ENCODE peak calls at places on chromosome 1, in seven cellular contexts. T is AG20443, I is endothelial cell, P is midbrain, B is NCI-H1092 treated with DMSO at 0.1 percent for 48 hours, R is renal cortical epithelial cell, M is T follicular helper cell. X is an unnamed sample.

GRCh38 chr1:47405697-47406096 is 10.4 kb upstream of the FOXE3 start:
- DNase-seq in T (peak), I (no peak), B (no peak), P (no peak), M (no peak), R (no peak), X (no peak)

GRCh38 chr1:26767714-26768113 is 20.0 kb upstream of the PIGV start:
- DNase-seq in B (no peak), I (no peak), R (no peak), T (no peak), P (no peak), M (no peak), X (no peak)

GRCh38 chr1:11041048-11041447 is 6.0 kb downstream of the MASP2 start:
- DNase-seq in P (no peak), M (no peak), R (no peak), I (no peak), T (no peak), B (no peak), X (no peak)

GRCh38 chr1:225253784-225254183 is 174.1 kb downstream of the LBR start:
- DNase-seq in R (no peak), I (no peak), P (no peak), M (no peak), B (no peak), T (no peak), X (no peak)

GRCh38 chr1:147612366-147612765 is 58.0 kb downstream of the ACP6 start:
- DNase-seq in P (no peak), I (no peak), B (peak), M (no peak), T (no peak), R (no peak), X (no peak)

GRCh38 chr1:22916469-22916817 is 56.2 kb downstream of the LACTBL1 start:
- DNase-seq in R (no peak), P (peak), I (no peak), M (no peak), B (peak), T (no peak), X (peak)

GRCh38 chr1:78649628-78650027 is at the start of gene IFI44:
- DNase-seq in M (peak), B (no peak), I (no peak), P (peak), T (peak), R (peak), X (no peak)

GRCh38 chr1:119504831-119505230 is 2.2 kb upstream of the HSD3B1 start:
- DNase-seq in M (no peak), P (no peak), B (no peak), T (no peak), I (no peak), R (no peak), X (no peak)

GRCh38 chr1:4309676-4310320 is 344.6 kb upstream of the AJAP1 start:
- DNase-seq in I (no peak), R (no peak), P (no peak), M (no peak), T (no peak), B (no peak), X (no peak)